ENCODE peak calls at places on chromosomes 11 and 22, in eight cellular contexts. K is MM.1S; A is AG10803; E is ureter; X is NCI-H1105 treated with DMSO at 0.1 percent for 48 hours; J is activated T-helper 9 cell treated with anti-CD3 and anti-CD28 coated beads, Interleukin-2, amount 50 U/mL, for 16 hours; N is sciatic nerve; G is retina. H is an unnamed sample.

GRCh38 chr11:61026121-61027031 is 54.9 kb downstream of the CD6 start:
- DNase-seq in K (no peak), A (no peak), E (no peak), X (no peak), J (no peak), N (no peak), G (no peak), H (peak; percentile 65)

GRCh38 chr22:37643225-37643847 is 3.9 kb downstream of the SH3BP1 start:
- DNase-seq in K (peak; percentile 78), A (peak; percentile 54), E (peak; percentile 89), X (peak; percentile 44), J (peak; percentile 79), N (peak; percentile 94), G (peak; percentile 89), H (peak; percentile 85)

GRCh38 chr11:79482800-79483199 is 42.0 kb upstream of the TENM4 start:
- DNase-seq in K (peak; percentile 20), A (no peak), E (no peak), X (no peak), J (no peak), N (no peak), G (no peak), H (no peak)

GRCh38 chr11:43937434-43938411 is 4.7 kb upstream of the C11orf96 start:
- DNase-seq in K (no peak), A (peak; percentile 81), E (no peak), X (no peak), J (no peak), N (no peak), G (no peak), H (no peak)

GRCh38 chr22:36817429-36817783 is 571 bp upstream of the PVALB start:
- DNase-seq in K (no peak), A (no peak), E (no peak), X (no peak), J (no peak), N (no peak), G (no peak), H (no peak)

GRCh38 chr11:67248653-67249052 is 17.6 kb upstream of the GRK2 start:
- DNase-seq in K (no peak), A (peak; percentile 61), E (peak; percentile 76), X (no peak), J (no peak), N (no peak), G (no peak), H (no peak)

GRCh38 chr22:24434472-24435322 is 7.3 kb downstream of the ADORA2A start:
- DNase-seq in K (peak; percentile 90), A (no peak), E (no peak), X (no peak), J (peak; percentile 48), N (peak; percentile 83), G (no peak), H (peak; percentile 80)

GRCh38 chr22:39535831-39536449 is 3.4 kb upstream of the RPS19BP1 start:
- DNase-seq in K (no peak), A (no peak), E (no peak), X (no peak), J (no peak), N (no peak), G (no peak), H (no peak)

GRCh38 chr11:5690216-5690615 is 626 bp downstream of the TRIM22 start:
- DNase-seq in K (no peak), A (peak; percentile 62), E (no peak), X (no peak), J (no peak), N (no peak), G (no peak), H (no peak)

GRCh38 chr11:18490736-18491485 is 35.3 kb downstream of the LDHAL6A start:
- DNase-seq in K (no peak), A (no peak), E (no peak), X (no peak), J (no peak), N (no peak), G (no peak), H (no peak)

GRCh38 chr11:131137046-131137445 is 220.8 kb upstream of the SNX19 start:
- DNase-seq in K (no peak), A (peak; percentile 4), E (no peak), X (no peak), J (no peak), N (no peak), G (no peak), H (no peak)

GRCh38 chr11:114972105-114972504 is 293.8 kb downstream of the NXPE2 start:
- DNase-seq in K (no peak), A (no peak), E (no peak), X (no peak), J (no peak), N (no peak), G (no peak), H (no peak)

GRCh38 chr11:123093686-123094085 is 31.8 kb upstream of the HSPA8 start:
- DNase-seq in K (no peak), A (no peak), E (no peak), X (no peak), J (no peak), N (no peak), G (no peak), H (no peak)

GRCh38 chr11:60098508-60098907 is 10.0 kb downstream of the MS4A2 start:
- DNase-seq in K (no peak), A (no peak), E (no peak), X (no peak), J (no peak), N (no peak), G (no peak), H (no peak)

GRCh38 chr11:30422828-30423648 is 100.1 kb downstream of the ARL14EP start:
- DNase-seq in K (no peak), A (no peak), E (no peak), X (no peak), J (no peak), N (no peak), G (no peak), H (no peak)

GRCh38 chr11:111764621-111765020 is 1.6 kb downstream of the PPP2R1B start:
- DNase-seq in K (no peak), A (peak; percentile 28), E (no peak), X (no peak), J (no peak), N (no peak), G (no peak), H (no peak)

GRCh38 chr22:44211946-44212930 is 31.5 kb downstream of the PARVG start:
- DNase-seq in K (no peak), A (peak; percentile 74), E (no peak), X (no peak), J (no peak), N (no peak), G (no peak), H (no peak)

GRCh38 chr11:43579171-43579918 is 101.2 kb upstream of the HSD17B12 start:
- DNase-seq in K (no peak), A (no peak), E (no peak), X (peak; percentile 50), J (no peak), N (no peak), G (peak; percentile 79), H (peak; percentile 53)

GRCh38 chr22:24441406-24442351 is 14.3 kb downstream of the ADORA2A start:
- DNase-seq in K (no peak), A (no peak), E (no peak), X (no peak), J (no peak), N (no peak), G (no peak), H (no peak)

GRCh38 chr22:31288496-31289235 is 3.6 kb downstream of the PIK3IP1 start:
- DNase-seq in K (no peak), A (no peak), E (no peak), X (no peak), J (no peak), N (no peak), G (no peak), H (no peak)

GRCh38 chr22:19629331-19629719 is 85.0 kb upstream of the SEPTIN5 start:
- DNase-seq in K (no peak), A (no peak), E (no peak), X (no peak), J (no peak), N (peak; percentile 45), G (no peak), H (no peak)

GRCh38 chr22:45997077-45997774 is 20.3 kb upstream of the WNT7B start:
- DNase-seq in K (peak; percentile 34), A (peak; percentile 98), E (peak; percentile 92), X (peak; percentile 52), J (no peak), N (peak; percentile 90), G (peak; percentile 49), H (peak; percentile 94)

GRCh38 chr11:72113170-72113808 is 794 bp upstream of the ANAPC15 start:
- DNase-seq in K (no peak), A (peak; percentile 60), E (no peak), X (peak; percentile 13), J (no peak), N (no peak), G (no peak), H (no peak)

GRCh38 chr22:24592144-24592845 is 578 bp downstream of the LRRC75B start:
- DNase-seq in K (no peak), A (peak; percentile 30), E (no peak), X (no peak), J (no peak), N (peak; percentile 76), G (peak; percentile 75), H (no peak)

GRCh38 chr11:6323291-6323905 is 3.1 kb upstream of the CAVIN3 start:
- DNase-seq in K (no peak), A (no peak), E (no peak), X (no peak), J (no peak), N (no peak), G (no peak), H (no peak)

GRCh38 chr11:45511566-45511965 is 153.9 kb downstream of the CHST1 start:
- DNase-seq in K (no peak), A (no peak), E (no peak), X (no peak), J (no peak), N (no peak), G (peak; percentile 70), H (no peak)

GRCh38 chr22:37020192-37020479 is 594 bp downstream of the MPST start:
- DNase-seq in K (peak; percentile 34), A (peak; percentile 56), E (peak; percentile 65), X (peak; percentile 20), J (no peak), N (no peak), G (no peak), H (peak; percentile 48)

GRCh38 chr11:31870609-31871309 is 59.6 kb upstream of the PAX6 start:
- DNase-seq in K (peak; percentile 24), A (peak; percentile 28), E (no peak), X (peak; percentile 66), J (no peak), N (peak; percentile 61), G (peak; percentile 91), H (peak; percentile 5)

GRCh38 chr22:46007848-46008261 is 30.9 kb upstream of the WNT7B start:
- DNase-seq in K (no peak), A (peak; percentile 96), E (peak; percentile 76), X (no peak), J (no peak), N (peak; percentile 88), G (no peak), H (no peak)

GRCh38 chr11:1209371-1210057 is 13.4 kb upstream of the MUC5B start:
- DNase-seq in K (no peak), A (no peak), E (no peak), X (no peak), J (no peak), N (peak; percentile 21), G (no peak), H (no peak)

GRCh38 chr22:41538583-41538982 is 5.7 kb downstream of the POLR3H start:
- DNase-seq in K (no peak), A (no peak), E (no peak), X (no peak), J (no peak), N (no peak), G (no peak), H (no peak)

GRCh38 chr11:61840371-61840770 is 12.3 kb downstream of the FADS2 start:
- DNase-seq in K (no peak), A (no peak), E (no peak), X (no peak), J (no peak), N (no peak), G (no peak), H (no peak)

GRCh38 chr11:126407101-126407521 is 51.6 kb downstream of the ST3GAL4 start:
- DNase-seq in K (no peak), A (no peak), E (no peak), X (no peak), J (no peak), N (no peak), G (no peak), H (no peak)

GRCh38 chr11:125088123-125088522 is 23.3 kb downstream of the TMEM218 start:
- DNase-seq in K (no peak), A (no peak), E (no peak), X (no peak), J (no peak), N (no peak), G (no peak), H (no peak)